ENCODE peak calls at places on chromosomes 2 and 18, in nine cellular contexts. O, V, S, A, H, Z, L, M and U are unnamed samples.

GRCh38 chr2:174633621-174633927 is 36.0 kb upstream of the WIPF1 start:
- DNase-seq in O (no peak), V (peak; percentile 73), S (no peak), A (no peak), H (no peak), Z (no peak), L (no peak), M (no peak), U (no peak)

GRCh38 chr18:2337552-2338141 is 233.7 kb downstream of the METTL4 start:
- DNase-seq in O (peak; percentile 16), V (peak; percentile 19), S (peak; percentile 20), A (no peak), H (peak; percentile 2), Z (no peak), L (peak; percentile 14), M (no peak), U (no peak)

GRCh38 chr18:48393776-48394175 is 15.4 kb downstream of the ZBTB7C start:
- DNase-seq in O (no peak), V (no peak), S (no peak), A (no peak), H (no peak), Z (no peak), L (no peak), M (no peak), U (no peak)

GRCh38 chr18:28855524-28855923 is 678.6 kb upstream of the CDH2 start:
- DNase-seq in O (no peak), V (peak; percentile 46), S (no peak), A (peak; percentile 73), H (peak; percentile 54), Z (no peak), L (no peak), M (no peak), U (no peak)

GRCh38 chr2:9199716-9200633 is 6.6 kb upstream of the ASAP2 start:
- DNase-seq in O (no peak), V (no peak), S (no peak), A (peak; percentile 69), H (no peak), Z (no peak), L (no peak), M (peak; percentile 44), U (no peak)

GRCh38 chr2:79717364-79718007 is 204.6 kb downstream of the CTNNA2 start:
- DNase-seq in O (no peak), V (peak; percentile 93), S (peak; percentile 91), A (peak; percentile 99), H (no peak), Z (no peak), L (peak; percentile 90), M (peak; percentile 82), U (no peak)

GRCh38 chr2:60499651-60500300 is 53.7 kb downstream of the BCL11A start:
- DNase-seq in O (no peak), V (no peak), S (no peak), A (no peak), H (no peak), Z (peak; percentile 26), L (no peak), M (no peak), U (no peak)

GRCh38 chr2:174918886-174919526 is 86.2 kb downstream of the CHN1 start:
- DNase-seq in O (no peak), V (peak; percentile 69), S (no peak), A (no peak), H (no peak), Z (no peak), L (no peak), M (no peak), U (no peak)

GRCh38 chr2:143581989-143582719 is 452.9 kb downstream of the ARHGAP15 start:
- DNase-seq in O (no peak), V (no peak), S (peak; percentile 22), A (no peak), H (no peak), Z (peak; percentile 4), L (no peak), M (no peak), U (no peak)

GRCh38 chr2:216633616-216634316 is 546 bp downstream of the IGFBP2 start:
- DNase-seq in O (peak; percentile 44), V (no peak), S (peak; percentile 23), A (peak; percentile 36), H (no peak), Z (no peak), L (peak; percentile 50), M (no peak), U (peak; percentile 16)